ENCODE peak calls at places on chromosomes 5 and 9, in four cellular contexts. N, T, R and V are unnamed samples.

GRCh38 chr5:180632768-180633167 is 16.6 kb downstream of the FLT4 start:
- DNase-seq in N (no peak), T (peak; percentile 48), R (no peak), V (no peak)

GRCh38 chr5:42718591-42718990 is 38.0 kb upstream of the CCDC152 start:
- DNase-seq in N (no peak), T (no peak), R (no peak), V (no peak)

GRCh38 chr9:108473209-108474112 is 382.3 kb downstream of the ACTL7B start:
- DNase-seq in N (peak; percentile 28), T (peak; percentile 29), R (peak; percentile 40), V (peak; percentile 81)

GRCh38 chr9:133106511-133107244 is 14.4 kb downstream of the RALGDS start:
- DNase-seq in N (peak; percentile 9), T (peak; percentile 16), R (no peak), V (peak; percentile 1)

GRCh38 chr9:106934424-106934823 is 71.5 kb downstream of the ZNF462 start:
- DNase-seq in N (no peak), T (no peak), R (no peak), V (no peak)

GRCh38 chr9:11038956-11039355 is 426.2 kb upstream of the PTPRD start:
- DNase-seq in N (no peak), T (no peak), R (no peak), V (no peak)

GRCh38 chr9:70347046-70347445 is 67.4 kb downstream of the KLF9 start:
- DNase-seq in N (no peak), T (no peak), R (no peak), V (no peak)

GRCh38 chr5:40834391-40834848 is 602 bp downstream of the RPL37 start:
- DNase-seq in N (no peak), T (peak; percentile 51), R (no peak), V (no peak)

GRCh38 chr5:36422957-36423356 is 121.3 kb upstream of the RANBP3L start:
- DNase-seq in N (no peak), T (no peak), R (no peak), V (no peak)

GRCh38 chr9:126521089-126521488 is 92.6 kb upstream of the LMX1B start:
- DNase-seq in N (no peak), T (no peak), R (no peak), V (no peak)

GRCh38 chr5:151537044-151537443 is 54.1 kb downstream of the FAT2 start:
- DNase-seq in N (no peak), T (no peak), R (no peak), V (no peak)

GRCh38 chr5:166165600-166165999 is 2125.8 kb upstream of the WWC1 start:
- DNase-seq in N (no peak), T (no peak), R (no peak), V (no peak)

GRCh38 chr5:63128018-63128417 is 549.4 kb downstream of the LRRC70 start:
- DNase-seq in N (no peak), T (no peak), R (no peak), V (no peak)

GRCh38 chr5:88678780-88679491 is 204.0 kb downstream of the MEF2C start:
- DNase-seq in N (no peak), T (no peak), R (no peak), V (no peak)

GRCh38 chr9:115733318-115733717 is 420.3 kb upstream of the PAPPA start:
- DNase-seq in N (no peak), T (no peak), R (no peak), V (no peak)

GRCh38 chr5:135217669-135218485 is 181.2 kb downstream of the MACROH2A1 start:
- DNase-seq in N (no peak), T (no peak), R (no peak), V (no peak)

GRCh38 chr5:65482727-65483473 is 1.2 kb upstream of the ADAMTS6 start:
- DNase-seq in N (peak; percentile 25), T (peak; percentile 21), R (no peak), V (no peak)

GRCh38 chr5:154157483-154158378 is 32.8 kb upstream of the GALNT10 start:
- DNase-seq in N (no peak), T (no peak), R (peak; percentile 37), V (no peak)

GRCh38 chr9:122642226-122642625 is 15.2 kb downstream of the OR1B1 start:
- DNase-seq in N (no peak), T (no peak), R (no peak), V (no peak)

GRCh38 chr9:103904242-103904641 is 189.9 kb upstream of the SMC2 start:
- DNase-seq in N (no peak), T (no peak), R (no peak), V (no peak)

GRCh38 chr5:16918156-16918555 is 17.9 kb downstream of the MYO10 start:
- DNase-seq in N (no peak), T (no peak), R (no peak), V (no peak)

GRCh38 chr5:179430256-179431175 is 85.3 kb upstream of the ADAMTS2 start:
- DNase-seq in N (no peak), T (no peak), R (no peak), V (no peak)

GRCh38 chr5:81233080-81233634 is at the start of gene CKMT2:
- DNase-seq in N (peak; percentile 76), T (peak; percentile 96), R (peak; percentile 49), V (peak; percentile 97)

DNA sequence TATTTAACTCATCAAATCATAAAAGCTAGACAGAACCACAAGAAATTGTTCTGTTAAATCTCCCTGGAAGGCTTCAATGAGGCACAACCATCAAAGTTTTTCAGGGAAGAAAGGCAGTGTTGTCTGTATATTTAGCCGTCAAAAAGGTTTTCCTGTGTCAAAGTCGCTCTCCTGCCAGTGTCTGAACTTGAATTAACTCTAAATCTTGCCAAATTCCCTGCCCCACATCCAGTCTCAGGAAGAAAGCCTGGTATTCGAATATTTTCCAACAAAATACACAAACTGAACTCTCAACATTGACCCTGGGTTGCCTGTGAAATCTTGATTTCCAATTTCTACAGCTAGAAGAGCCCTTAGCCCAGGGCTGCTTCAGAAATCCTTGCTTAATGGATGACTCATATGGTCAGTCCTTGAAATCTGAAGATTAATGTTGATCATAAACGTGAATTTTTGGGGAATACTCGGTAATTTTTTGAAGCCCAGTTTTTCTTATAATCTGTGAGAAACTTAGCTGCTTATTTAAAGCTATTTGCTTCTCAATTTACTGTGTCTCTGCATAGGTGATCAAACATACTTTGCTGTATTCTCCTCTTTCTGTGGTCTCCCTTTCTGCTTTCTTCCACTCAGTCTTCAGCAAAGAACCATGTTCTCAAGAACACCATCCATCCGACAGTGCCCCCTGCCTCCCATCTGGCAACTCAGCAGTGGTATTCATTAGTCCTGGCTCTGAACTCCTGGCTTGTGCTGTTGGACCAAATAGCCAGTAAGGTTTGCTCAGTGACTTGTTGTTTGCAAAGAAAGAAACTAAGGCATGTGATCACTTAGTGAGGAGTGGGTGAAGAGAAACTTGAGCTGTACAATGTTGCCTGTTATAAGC is 58.9 kb downstream of the NREP start:
- DNase-seq in N (no peak), T (no peak), R (no peak), V (no peak)
- TF ChIP-seq CTCF in N (no peak), T (no peak), R (no peak), V (no peak)

GRCh38 chr9:89315482-89315881 is 2.8 kb upstream of the SECISBP2 start:
- DNase-seq in N (no peak), T (no peak), R (no peak), V (no peak)
- H3K27ac ChIP-seq in N (no peak overlapping the region), T (no peak overlapping the region), R (no peak overlapping the region), V (no peak overlapping the region)

DNA sequence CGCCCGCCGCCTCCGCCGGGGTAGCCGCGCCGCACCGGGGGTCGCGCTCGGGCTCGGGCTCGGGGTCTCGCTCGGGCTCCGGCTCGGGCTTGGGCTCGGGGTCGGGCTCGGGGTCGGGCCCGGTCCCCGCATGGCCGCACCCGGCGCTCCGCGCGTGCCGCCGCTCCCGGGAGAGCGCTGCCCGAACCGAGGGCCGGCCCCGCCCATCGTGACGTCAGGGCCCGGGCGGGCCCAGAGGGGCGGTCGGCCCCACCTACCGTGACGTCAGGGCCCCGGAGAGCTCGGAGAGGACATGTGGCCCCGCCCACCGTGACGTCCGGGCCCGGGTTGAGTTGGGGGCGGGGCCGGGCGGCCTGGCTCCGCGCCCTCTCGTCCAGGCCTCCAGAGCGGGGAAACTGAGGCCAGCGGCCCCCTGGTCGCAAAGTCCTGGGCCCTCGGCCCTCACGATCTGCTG is at the start of gene NSMF:
- DNase-seq in N (peak; percentile 93), T (peak; percentile 95), R (peak; percentile 95), V (peak; percentile 84)
- TF ChIP-seq POLR2A in N (peak; percentile 94), T (peak; percentile 79), R (peak; percentile 86), V (peak; percentile 80)

GRCh38 chr5:55918097-55919035 is 67.2 kb downstream of the IL31RA start:
- DNase-seq in N (no peak), T (peak; percentile 33), R (no peak), V (no peak)

GRCh38 chr5:55923177-55923872 is 71.4 kb downstream of the IL6ST start:
- DNase-seq in N (no peak), T (peak; percentile 25), R (no peak), V (no peak)

GRCh38 chr5:55919625-55920024 is 68.5 kb downstream of the IL31RA start:
- DNase-seq in N (no peak), T (no peak), R (no peak), V (no peak)

GRCh38 chr5:55921617-55922016 is 70.5 kb downstream of the IL31RA start:
- DNase-seq in N (no peak), T (no peak), R (peak; percentile 59), V (no peak)

DNA sequence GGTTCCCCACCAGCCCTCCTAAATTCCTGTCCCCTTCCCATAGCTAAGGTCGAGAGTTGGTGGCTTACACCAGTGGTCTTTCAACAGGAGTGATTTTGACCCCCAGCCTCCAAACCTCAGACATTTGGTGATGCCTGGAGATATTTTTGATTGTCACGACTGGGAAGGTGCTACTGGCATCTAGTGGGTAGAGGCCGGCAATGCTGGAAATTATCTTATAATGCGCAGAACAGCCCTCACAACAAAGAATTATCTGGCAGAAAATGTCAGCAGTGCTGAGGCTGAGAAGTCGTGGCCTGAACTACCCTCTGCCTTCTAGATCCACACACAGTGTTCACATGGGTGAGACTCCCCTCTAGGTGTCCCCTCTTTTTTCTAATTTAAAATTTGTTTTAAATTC is 69.6 kb downstream of the IL31RA start:
- DNase-seq in N (no peak), T (no peak), R (no peak), V (no peak)
- TF ChIP-seq CTCF in N (no peak), T (no peak), R (no peak), V (no peak)

GRCh38 chr5:149357370-149358293 is at the start of gene PCYOX1L:
- DNase-seq in N (peak; percentile 96), T (peak; percentile 96), R (peak; percentile 94), V (peak; percentile 94)
- H3K27ac ChIP-seq in N (peak within 1 kb of the TSS; percentile 87), T (peak within 1 kb of the TSS; percentile 48), R (peak within 1 kb of the TSS; percentile 47), V (peak within 1 kb of the TSS; percentile 50)

GRCh38 chr9:135478858-135479468 is 619 bp upstream of the PPP1R26 start:
- DNase-seq in N (peak; percentile 28), T (peak; percentile 71), R (peak; percentile 62), V (no peak)
- TF ChIP-seq POLR2A in N (no peak), T (no peak), R (peak; percentile 49), V (no peak)